ENCODE peak calls at places on chromosomes 3 and 15, in ten cellular contexts. T is activated CD8-positive, alpha-beta memory T cell treated with anti-CD3 and anti-CD28 coated beads, Interleukin-2, amount 50 U/mL, for 4 hours; N is fibroblast of gingiva; J is Caki2; H is glutamatergic neuron; U is HT1080; B is cardiac septum; X is ecto neural progenitor cell; S is NCI-H510A treated with DMSO at 0.1 percent for 48 hours; F is CD4-positive, alpha-beta memory T cell. P is an unnamed sample.

GRCh38 chr3:119293761-119294401 is at the start of gene ARHGAP31:
- DNase-seq in H (peak), F (peak), U (peak), J (peak), S (peak), N (peak), T (peak), B (peak), X (peak), P (peak)

GRCh38 chr15:75647370-75648155 is at the start of gene SNX33:
- DNase-seq in U (peak), B (peak), S (peak), X (peak), T (peak), F (peak), H (peak), J (peak), N (peak), P (peak)

GRCh38 chr15:94229591-94230365 is 1.6 kb upstream of the MCTP2 start:
- DNase-seq in T (peak), F (peak), S (no peak), H (no peak), B (no peak), X (no peak), J (no peak), N (no peak), U (no peak), P (peak)

GRCh38 chr3:26623409-26624208 is 1.0 kb downstream of the LRRC3B start:
- DNase-seq in F (no peak), N (no peak), X (peak), T (no peak), U (no peak), J (no peak), B (no peak), H (peak), S (no peak), P (no peak)

GRCh38 chr15:77112819-77113569 is 42.1 kb upstream of the TSPAN3 start:
- DNase-seq in H (no peak), T (no peak), N (no peak), J (no peak), F (no peak), X (no peak), B (no peak), S (no peak), U (no peak), P (no peak)

GRCh38 chr3:122322095-122323075 is 2.7 kb upstream of the CSTA start:
- DNase-seq in X (no peak), S (no peak), B (no peak), T (no peak), F (peak), H (no peak), J (no peak), N (no peak), U (no peak), P (no peak)

GRCh38 chr15:64502537-64502936 is 42.2 kb downstream of the ZNF609 start:
- DNase-seq in F (no peak), S (no peak), J (no peak), B (no peak), U (peak), T (no peak), H (no peak), N (no peak), X (no peak), P (no peak)

GRCh38 chr15:99305761-99306505 is 54.7 kb downstream of the LRRC28 start:
- DNase-seq in T (no peak), J (no peak), X (no peak), F (no peak), H (no peak), N (peak), U (peak), S (no peak), B (no peak), P (no peak)

GRCh38 chr3:107956991-107957467 is 133.8 kb downstream of the CD47 start:
- DNase-seq in X (no peak), N (peak), U (no peak), H (no peak), T (no peak), S (no peak), J (no peak), F (no peak), B (peak), P (no peak)

GRCh38 chr15:45521596-45522167 is 873 bp downstream of the SLC30A4 start:
- DNase-seq in H (no peak), J (no peak), B (no peak), T (no peak), U (peak), X (no peak), F (peak), N (no peak), S (no peak), P (no peak)

GRCh38 chr15:58462547-58462946 is 30.8 kb downstream of the LIPC start:
- DNase-seq in H (no peak), N (no peak), S (peak), B (no peak), U (no peak), X (no peak), T (no peak), J (no peak), F (no peak), P (no peak)

GRCh38 chr3:27507515-27508266 is 23.5 kb upstream of the SLC4A7 start:
- DNase-seq in S (no peak), H (no peak), B (no peak), T (no peak), X (no peak), J (no peak), N (no peak), U (peak), F (no peak), P (no peak)

GRCh38 chr15:27714675-27715074 is 384.4 kb downstream of the OCA2 start:
- DNase-seq in S (no peak), T (no peak), J (no peak), F (no peak), H (no peak), X (no peak), U (no peak), N (no peak), B (no peak), P (no peak)

GRCh38 chr3:127067116-127067910 is 84.4 kb downstream of the PLXNA1 start:
- DNase-seq in T (no peak), B (no peak), H (no peak), S (no peak), U (no peak), N (no peak), F (no peak), J (no peak), X (no peak), P (peak)

GRCh38 chr3:147428396-147429153 is 19.4 kb downstream of the ZIC1 start:
- DNase-seq in H (no peak), S (no peak), X (no peak), U (no peak), J (no peak), N (no peak), F (no peak), B (no peak), T (no peak), P (no peak)

GRCh38 chr3:125154800-125155269 is 57.7 kb downstream of the SLC12A8 start:
- DNase-seq in H (no peak), F (peak), B (no peak), N (no peak), J (no peak), X (peak), S (no peak), T (no peak), U (no peak), P (peak)

GRCh38 chr3:157785071-157785826 is 282.0 kb upstream of the VEPH1 start:
- DNase-seq in X (no peak), T (no peak), S (no peak), J (peak), N (peak), U (peak), H (no peak), F (no peak), B (no peak), P (no peak)

GRCh38 chr15:40087095-40087805 is 21.4 kb downstream of the BMF start:
- DNase-seq in U (no peak), N (no peak), F (no peak), X (no peak), J (no peak), T (no peak), B (peak), S (no peak), H (no peak), P (no peak)

GRCh38 chr3:194075802-194076460 is 60.0 kb upstream of the HES1 start:
- DNase-seq in N (no peak), S (no peak), T (no peak), U (peak), H (no peak), B (no peak), F (no peak), X (peak), J (peak), P (no peak)

GRCh38 chr3:95177096-95177495 is 1114.2 kb downstream of the NSUN3 start:
- DNase-seq in B (no peak), U (no peak), N (no peak), F (no peak), T (no peak), S (no peak), X (no peak), J (no peak), H (no peak), P (no peak)

GRCh38 chr3:174826069-174826468 is 33.1 kb upstream of the NAALADL2 start:
- DNase-seq in N (no peak), J (no peak), F (no peak), B (no peak), T (no peak), U (no peak), H (no peak), X (no peak), S (no peak), P (no peak)

GRCh38 chr15:38251726-38252480 is 733 bp upstream of the SPRED1 start:
- DNase-seq in T (peak), F (peak), N (peak), J (peak), X (peak), B (peak), S (peak), H (peak), U (peak), P (peak)

GRCh38 chr3:31941230-31941632 is 39.8 kb downstream of the OSBPL10 start:
- DNase-seq in X (no peak), N (no peak), S (no peak), H (no peak), B (no peak), F (no peak), J (no peak), T (no peak), U (no peak), P (no peak)

GRCh38 chr15:40600956-40601355 is 6.9 kb downstream of the KNL1 start:
- DNase-seq in S (no peak), U (no peak), N (no peak), F (no peak), X (no peak), T (no peak), B (no peak), J (no peak), H (no peak), P (no peak)

GRCh38 chr3:23113455-23114171 is 89.5 kb upstream of the UBE2E2 start:
- DNase-seq in H (no peak), X (no peak), B (no peak), U (peak), T (no peak), S (no peak), J (no peak), N (peak), F (no peak), P (no peak)

GRCh38 chr3:21049368-21050062 is 701.5 kb downstream of the ZNF385D start:
- DNase-seq in F (no peak), S (no peak), J (no peak), H (no peak), U (no peak), B (no peak), T (no peak), N (no peak), X (no peak), P (no peak)

GRCh38 chr3:96843505-96844203 is 29.3 kb downstream of the EPHA6 start:
- DNase-seq in S (no peak), J (no peak), F (no peak), H (no peak), N (no peak), B (no peak), U (no peak), T (no peak), X (no peak), P (no peak)

GRCh38 chr3:40317061-40317676 is 7.7 kb downstream of the EIF1B start:
- DNase-seq in B (no peak), J (peak), U (peak), H (no peak), T (peak), X (no peak), N (peak), F (peak), S (peak), P (peak)

GRCh38 chr3:188554404-188554803 is 400.4 kb downstream of the LPP start:
- DNase-seq in H (no peak), B (no peak), T (no peak), F (no peak), U (peak), X (no peak), N (peak), S (no peak), J (no peak), P (no peak)

GRCh38 chr15:76108021-76108723 is 48.4 kb downstream of the TMEM266 start:
- DNase-seq in S (no peak), B (peak), T (no peak), X (peak), F (no peak), J (no peak), H (no peak), N (no peak), U (no peak), P (no peak)

GRCh38 chr3:50138266-50139230 is 16.6 kb upstream of the SEMA3F start:
- DNase-seq in N (no peak), H (no peak), B (no peak), F (no peak), J (no peak), T (no peak), U (peak), S (no peak), X (no peak), P (no peak)

GRCh38 chr3:183301937-183302580 is 49.0 kb downstream of the B3GNT5 start:
- DNase-seq in U (no peak), J (no peak), N (no peak), T (no peak), H (no peak), S (no peak), X (no peak), F (no peak), B (no peak), P (no peak)

GRCh38 chr3:62723636-62724217 is 151.5 kb downstream of the CADPS start:
- DNase-seq in F (no peak), U (no peak), B (no peak), S (peak), X (no peak), J (no peak), N (no peak), T (no peak), H (peak), P (no peak)

GRCh38 chr3:49171119-49171774 is at the start of gene KLHDC8B:
- DNase-seq in J (peak), X (peak), H (peak), B (peak), U (peak), S (peak), N (peak), T (peak), F (peak), P (peak)

GRCh38 chr3:159130108-159130507 is 328.3 kb downstream of the MFSD1 start:
- DNase-seq in F (no peak), B (no peak), X (no peak), S (no peak), T (no peak), J (no peak), H (peak), U (peak), N (no peak), P (no peak)

P was measured in activated effector memory CD4-positive, alpha-beta T cell treated with anti-CD3 and anti-CD28 coated beads, Interleukin-2, amount 50 U/mL, for 16 hours.